ENCODE peak calls at places on chromosomes 16 and 17, in seven cellular contexts. R, M, W, Z, Y, B and G are unnamed samples.

GRCh38 chr16:85651822-85652430 is 36.8 kb downstream of the GINS2 start:
- DNase-seq in M (peak; percentile 39), B (peak; percentile 21), R (no peak), Z (no peak), Y (no peak), W (peak; percentile 67), G (no peak)

GRCh38 chr16:5649762-5650445 is 552.3 kb upstream of the EEF2KMT start:
- DNase-seq in Z (no peak), Y (no peak), M (no peak), W (peak; percentile 81), B (no peak), R (no peak), G (no peak)

GRCh38 chr16:29029168-29029994 is 44.5 kb downstream of the LAT start:
- DNase-seq in B (peak; percentile 89), W (no peak), R (peak; percentile 96), Y (peak; percentile 98), M (peak; percentile 86), Z (peak; percentile 94), G (peak; percentile 81)

GRCh38 chr16:57409870-57410585 is 5.5 kb downstream of the CCL17 start:
- DNase-seq in Y (no peak), W (no peak), Z (no peak), B (no peak), M (no peak), R (no peak), G (no peak)

GRCh38 chr16:68086336-68086821 is 1.2 kb downstream of the NFATC3 start:
- DNase-seq in B (peak; percentile 53), Z (peak; percentile 57), M (peak; percentile 60), Y (no peak), W (no peak), R (peak; percentile 61), G (no peak)

GRCh38 chr16:30748634-30749445 is 615 bp downstream of the PHKG2 start:
- DNase-seq in R (peak; percentile 47), M (peak; percentile 44), B (peak; percentile 23), Z (peak; percentile 34), Y (peak; percentile 43), W (peak; percentile 88), G (no peak)

GRCh38 chr17:42784811-42785592 is 4.6 kb downstream of the WNK4 start:
- DNase-seq in W (peak; percentile 76), M (no peak), Y (no peak), B (no peak), R (peak; percentile 32), Z (no peak), G (no peak)

GRCh38 chr17:81277421-81277820 is 17.7 kb downstream of the SLC38A10 start:
- DNase-seq in M (no peak), Y (no peak), R (no peak), Z (no peak), W (peak; percentile 86), B (peak; percentile 74), G (no peak)

GRCh38 chr16:2194852-2195315 is 1.5 kb downstream of the CASKIN1 start:
- DNase-seq in Z (peak; percentile 22), W (no peak), B (peak; percentile 42), R (peak; percentile 62), Y (peak; percentile 12), M (peak; percentile 35), G (no peak)

GRCh38 chr16:84391151-84391873 is 23.0 kb downstream of the ATP2C2 start:
- DNase-seq in B (peak; percentile 43), W (no peak), R (no peak), M (peak; percentile 14), Z (peak; percentile 37), Y (no peak), G (no peak)

GRCh38 chr17:77489898-77490265 is 349.1 kb downstream of the SEC14L1 start:
- DNase-seq in W (peak; percentile 71), Z (no peak), B (peak; percentile 63), Y (no peak), M (no peak), R (peak; percentile 29), G (no peak)

GRCh38 chr17:10729334-10730193 is at the start of gene TMEM220:
- DNase-seq in R (peak; percentile 76), M (peak; percentile 81), B (peak; percentile 79), Y (peak; percentile 27), Z (peak; percentile 81), W (peak; percentile 93), G (peak; percentile 36)

GRCh38 chr17:6786618-6787017 is 10.6 kb downstream of the FBXO39 start:
- DNase-seq in Z (peak; percentile 53), M (peak; percentile 47), B (peak; percentile 28), W (no peak), R (peak; percentile 90), Y (peak; percentile 27), G (peak; percentile 34)

GRCh38 chr16:50847166-50847565 is 105.3 kb downstream of the CYLD start:
- DNase-seq in W (no peak), M (no peak), B (no peak), R (no peak), Z (no peak), Y (no peak), G (no peak)

GRCh38 chr17:32551186-32551955 is 64.6 kb downstream of the CDK5R1 start:
- DNase-seq in Y (peak; percentile 46), B (peak; percentile 28), M (peak; percentile 5), Z (peak; percentile 78), W (no peak), R (peak; percentile 70), G (peak; percentile 71)

GRCh38 chr16:86953631-86954465 is 363.3 kb downstream of the C16orf95 start:
- DNase-seq in M (peak; percentile 30), B (no peak), Z (no peak), R (no peak), W (no peak), Y (no peak), G (no peak)

GRCh38 chr17:73211745-73212144 is 18.9 kb downstream of the COG1 start:
- DNase-seq in W (no peak), Y (no peak), Z (no peak), R (no peak), M (no peak), B (no peak), G (no peak)

GRCh38 chr17:73256220-73256619 is 5.5 kb downstream of the CPSF4L start:
- DNase-seq in Z (no peak), M (no peak), Y (no peak), W (no peak), B (no peak), R (no peak), G (no peak)

GRCh38 chr17:41812176-41813038 is at the start of gene FKBP10:
- DNase-seq in Z (peak; percentile 95), R (peak; percentile 88), M (peak; percentile 92), Y (peak; percentile 87), B (peak; percentile 91), W (no peak), G (peak; percentile 74)

GRCh38 chr16:53433930-53434435 is 288 bp upstream of the RBL2 start:
- DNase-seq in Z (no peak), B (peak; percentile 84), Y (peak; percentile 70), R (peak; percentile 85), M (peak; percentile 85), W (no peak), G (peak; percentile 36)

GRCh38 chr17:31394544-31394943 is 3.1 kb downstream of the RAB11FIP4 start:
- DNase-seq in M (peak; percentile 78), Z (peak; percentile 73), Y (peak; percentile 77), B (peak; percentile 79), R (peak; percentile 70), W (no peak), G (peak; percentile 72)

GRCh38 chr16:57651344-57652333 is 16.5 kb upstream of the ADGRG3 start:
- DNase-seq in Z (no peak), B (no peak), Y (no peak), M (no peak), R (no peak), W (no peak), G (no peak)

GRCh38 chr17:39591958-39592954 is 15.5 kb downstream of the NEUROD2 start:
- DNase-seq in W (no peak), Z (peak; percentile 38), M (peak; percentile 61), B (peak; percentile 55), Y (peak; percentile 9), R (peak; percentile 53), G (peak; percentile 39)

GRCh38 chr16:82748026-82748425 is 121.3 kb downstream of the CDH13 start:
- DNase-seq in W (no peak), R (peak; percentile 80), Z (peak; percentile 81), Y (peak; percentile 65), M (peak; percentile 79), B (peak; percentile 91), G (peak; percentile 82)
- TF ChIP-seq CTCF in W (no peak), R (peak; percentile 40), Z (peak; percentile 40), Y (peak; percentile 43), M (peak; percentile 43), B (peak; percentile 54), G (peak; percentile 42)

DNA sequence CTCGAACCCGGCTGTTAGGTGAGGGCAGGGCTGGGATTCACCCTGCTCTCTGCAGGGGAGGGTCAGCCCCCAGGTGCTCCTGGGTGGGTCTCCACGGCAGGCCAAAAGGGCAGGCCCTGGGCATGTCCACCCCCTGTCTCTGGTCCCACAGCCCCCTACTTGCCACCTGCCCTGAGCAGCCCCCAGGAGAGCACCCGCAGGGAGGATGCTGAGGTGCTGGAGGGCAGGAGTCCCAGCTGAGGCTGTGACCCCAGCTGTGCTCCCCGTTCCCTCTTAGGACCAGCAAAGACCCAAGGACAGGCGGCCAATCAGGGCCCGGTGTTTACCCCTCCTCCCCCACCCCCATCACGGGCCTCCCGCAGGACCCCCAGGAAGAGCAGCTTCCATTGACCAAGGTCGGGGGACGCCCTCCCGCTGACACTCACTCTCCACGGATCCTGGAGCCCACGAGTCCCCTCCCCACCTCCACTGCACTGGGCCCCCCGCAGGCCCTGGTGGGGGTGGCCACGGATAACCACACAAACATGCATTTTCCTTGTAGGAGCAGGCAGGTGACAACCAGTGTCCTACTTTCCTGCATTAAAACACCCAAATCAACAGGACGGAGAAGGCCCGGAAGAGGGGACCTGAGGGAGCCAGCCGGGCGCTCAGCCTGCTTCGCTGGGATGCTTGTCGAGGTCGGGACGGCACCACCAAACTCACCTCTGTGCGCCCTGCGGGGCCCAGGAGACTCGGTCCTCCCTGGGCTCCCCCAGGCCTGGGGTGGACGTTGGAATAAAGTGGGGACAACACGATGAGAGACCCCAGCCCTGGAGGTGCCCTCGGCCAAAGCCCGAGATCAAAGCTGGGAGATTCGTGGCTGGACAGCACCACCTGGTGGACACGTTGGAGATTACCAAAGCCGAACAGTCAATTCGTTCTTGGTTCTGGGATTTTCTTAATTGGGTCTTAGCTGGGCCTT is 22.5 kb upstream of the ENPP7 start:
- DNase-seq in B (peak; percentile 47), W (no peak), M (peak; percentile 36), Z (peak; percentile 30), Y (peak; percentile 10), R (peak; percentile 54), G (peak; percentile 15)
- H3K4me3 ChIP-seq in B (no peak overlapping the region), W (no peak overlapping the region), M (no peak overlapping the region), Z (no peak overlapping the region), Y (no peak overlapping the region), R (no peak overlapping the region), G (no peak overlapping the region)

GRCh38 chr17:29008591-29008990 is 2.8 kb upstream of the SEZ6 start:
- DNase-seq in M (no peak), W (no peak), R (no peak), Z (no peak), B (no peak), Y (no peak), G (no peak)
- TF ChIP-seq CTCF in M (no peak), W (no peak), R (no peak), Z (no peak), B (no peak), Y (no peak), G (no peak)

DNA sequence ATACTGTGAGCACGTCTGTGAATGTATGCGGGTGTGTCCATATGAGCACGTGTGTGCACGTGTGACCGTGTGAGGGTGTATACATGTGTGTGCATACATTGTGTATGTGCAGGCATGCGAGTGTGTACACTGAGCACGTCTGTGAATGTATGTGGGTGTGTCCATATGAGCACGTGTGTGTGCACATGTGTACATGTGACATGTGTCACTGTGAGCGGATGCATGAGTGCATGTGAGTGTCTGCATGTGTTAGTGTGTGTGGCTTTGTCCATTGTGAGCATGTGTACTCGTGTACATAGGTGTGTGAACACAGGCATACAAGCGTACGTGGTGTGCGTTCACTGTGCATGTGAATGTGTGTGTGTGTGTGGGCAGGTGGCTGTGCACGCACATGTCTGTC is 17.5 kb upstream of the ACSF3 start:
- DNase-seq in M (no peak), R (no peak), W (no peak), Z (no peak), B (no peak), Y (no peak), G (no peak)
- H3K4me3 ChIP-seq in M (no peak overlapping the region), R (no peak overlapping the region), W (no peak overlapping the region), Z (no peak overlapping the region), B (no peak overlapping the region), Y (no peak overlapping the region), G (no peak overlapping the region)